ENCODE peak calls at places on chromosome 10, in seven cellular contexts. U, W, B, L, N, O and Z are unnamed samples. For H3K36me3, the result is how much of the 10 kb centered on the place peaks cover.

GRCh38 chr10:60733189-60733815 is 45.0 kb upstream of the CDK1 start:
- DNase-seq in L (peak), O (peak), U (no peak), W (peak), N (no peak), B (no peak), Z (peak)

GRCh38 chr10:130022501-130023299 is 58.6 kb upstream of the EBF3 start:
- DNase-seq in W (peak), L (no peak), U (no peak), O (no peak), N (no peak), B (no peak), Z (no peak)

GRCh38 chr10:49817845-49818244 is 55.7 kb upstream of the OGDHL start:
- DNase-seq in L (no peak), O (no peak), W (no peak), N (no peak), B (no peak), U (peak), Z (no peak)

GRCh38 chr10:19412531-19412930 is 363.9 kb downstream of the MALRD1 start:
- DNase-seq in L (no peak), W (no peak), B (peak), O (no peak), N (no peak), U (no peak), Z (no peak)

GRCh38 chr10:25493122-25493893 is 318.5 kb downstream of the GPR158 start:
- DNase-seq in O (no peak), L (no peak), B (no peak), N (no peak), W (no peak), U (peak), Z (no peak)

GRCh38 chr10:21183025-21183424 is 285.9 kb upstream of the NEBL start:
- DNase-seq in L (no peak), O (no peak), W (no peak), B (no peak), U (no peak), N (no peak), Z (no peak)

GRCh38 chr10:44307691-44308090 is 77.2 kb downstream of the CXCL12 start:
- DNase-seq in U (no peak), N (no peak), O (no peak), L (no peak), W (no peak), B (no peak), Z (no peak)

GRCh38 chr10:69181433-69181832 is 1.4 kb downstream of the SUPV3L1 start:
- DNase-seq in O (no peak), B (no peak), U (no peak), L (no peak), W (no peak), N (no peak), Z (no peak)

GRCh38 chr10:25125151-25125550 is 49.6 kb upstream of the GPR158 start:
- DNase-seq in B (no peak), U (no peak), O (no peak), L (no peak), N (no peak), W (no peak), Z (no peak)

GRCh38 chr10:88080213-88080612 is 216.8 kb downstream of the PTEN start:
- DNase-seq in W (peak), L (no peak), U (peak), N (no peak), B (no peak), O (no peak), Z (no peak)

GRCh38 chr10:80412521-80412920 is 4.2 kb downstream of the PRXL2A start:
- DNase-seq in L (no peak), B (no peak), O (no peak), W (no peak), N (no peak), U (peak), Z (no peak)

GRCh38 chr10:80411267-80411668 is 2.9 kb downstream of the PRXL2A start:
- DNase-seq in O (peak), W (no peak), N (no peak), L (peak), U (peak), B (no peak), Z (no peak)

GRCh38 chr10:80411681-80412230 is 3.4 kb downstream of the PRXL2A start:
- DNase-seq in L (no peak), O (no peak), U (peak), W (no peak), N (no peak), B (no peak), Z (no peak)

GRCh38 chr10:80414126-80414898 is 6.0 kb downstream of the PRXL2A start:
- DNase-seq in N (no peak), L (peak), U (peak), B (no peak), O (no peak), W (no peak), Z (no peak)

GRCh38 chr10:80413152-80413996 is 5.0 kb downstream of the PRXL2A start:
- DNase-seq in L (no peak), U (peak), B (no peak), O (peak), W (no peak), N (no peak), Z (no peak)
- TF ChIP-seq POLR2A in L (no peak), U (peak), B (no peak), O (no peak), W (no peak), N (no peak), Z (no peak)

GRCh38 chr10:5490032-5490431 is 9.3 kb downstream of the CALML5 start:
- DNase-seq in O (no peak), L (no peak), B (no peak), U (no peak), N (no peak), W (no peak), Z (no peak)
- H3K4me3 ChIP-seq in O (no peak), L (no peak), B (no peak), U (no peak), N (no peak), W (no peak), Z (no peak)

GRCh38 chr10:93225938-93226337 is 152.2 kb downstream of the CYP26A1 start:
- DNase-seq in U (no peak), L (no peak), O (no peak), W (no peak), B (no peak), N (no peak), Z (no peak)

GRCh38 chr10:93222876-93223275 is 149.2 kb downstream of the CYP26A1 start:
- DNase-seq in L (no peak), O (no peak), W (no peak), B (no peak), N (no peak), U (no peak), Z (no peak)

GRCh38 chr10:93223336-93223735 is 149.6 kb downstream of the CYP26A1 start:
- DNase-seq in B (no peak), N (no peak), W (no peak), L (no peak), U (no peak), O (no peak), Z (no peak)

GRCh38 chr10:93224005-93224779 is 150.5 kb downstream of the CYP26A1 start:
- DNase-seq in B (no peak), N (no peak), L (no peak), W (no peak), O (no peak), U (no peak), Z (no peak)

DNA sequence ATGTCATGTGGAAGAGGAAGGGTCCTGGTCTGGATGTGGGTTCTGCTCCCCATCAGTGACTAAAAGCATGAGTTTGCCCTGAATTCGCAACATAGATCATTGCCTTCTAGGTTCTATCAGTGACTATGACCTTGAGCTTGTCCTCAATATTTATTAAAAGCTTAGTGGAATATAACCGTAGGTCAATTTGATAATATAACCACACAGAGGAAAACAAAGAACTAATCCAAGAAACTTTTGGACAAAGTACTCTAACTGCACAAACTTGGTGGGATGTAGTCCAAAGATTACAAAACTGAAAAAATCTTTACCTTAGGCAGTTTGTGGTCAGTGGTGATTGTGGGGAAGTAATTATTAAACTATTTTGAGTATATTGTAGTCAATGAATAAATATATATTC is 152.9 kb downstream of the CYP26A1 start:
- DNase-seq in W (no peak), N (no peak), U (no peak), L (no peak), O (no peak), B (no peak), Z (no peak)
- H3K36me3 ChIP-seq in W (under half), N (under half), U (under half), L (under half), O (under half), B (under half), Z (under half)

DNA sequence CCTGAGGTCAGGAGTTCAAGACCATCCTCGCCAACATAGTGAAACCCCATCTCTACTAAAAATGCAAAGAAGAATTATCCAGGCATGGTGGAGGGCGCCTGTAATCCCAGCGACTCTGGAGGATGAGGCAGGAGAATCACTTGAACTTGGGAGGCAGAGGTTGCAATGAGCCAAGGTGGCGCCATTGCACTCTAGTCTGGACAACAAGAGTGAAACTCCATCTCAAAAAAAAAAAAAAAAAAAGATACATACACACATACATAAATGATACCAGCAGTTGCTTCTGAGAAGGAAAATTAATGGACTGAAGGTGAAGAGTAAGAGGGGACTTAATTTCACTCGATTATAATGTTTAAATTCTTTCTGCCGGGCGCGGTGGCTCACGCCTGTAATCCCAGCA is 40.2 kb upstream of the PAX2 start:
- DNase-seq in L (no peak), U (no peak), B (no peak), W (no peak), N (no peak), O (no peak), Z (no peak)
- TF ChIP-seq POLR2A in L (no peak), U (no peak), B (no peak), W (no peak), N (no peak), O (no peak), Z (no peak)